ENCODE peak calls at places on chromosomes 11 and 22, in four cellular contexts. K is amniotic epithelial cell, B is AG08396, H is PC-9. G is an unnamed sample.
A peak's percentile ranks its signal among the peaks of the same experiment; 100 is the strongest.

GRCh38 chr22:43053176-43053575 is 36.0 kb downstream of the TTLL1 start:
- DNase-seq in K (no peak), B (no peak), H (no peak), G (no peak)

GRCh38 chr11:103842191-103842590 is 194.2 kb upstream of the DDI1 start:
- DNase-seq in K (no peak), B (no peak), H (no peak), G (no peak)

GRCh38 chr22:49865156-49865555 is 11.5 kb downstream of the ZBED4 start:
- DNase-seq in K (no peak), B (no peak), H (no peak), G (no peak)

GRCh38 chr11:68040121-68040956 is 1.5 kb downstream of the TCIRG1 start:
- DNase-seq in K (peak; percentile 79), B (peak; percentile 74), H (peak; percentile 73), G (peak; percentile 48)

GRCh38 chr11:63698976-63699733 is 17.9 kb downstream of the RTN3 start:
- DNase-seq in K (peak; percentile 46), B (no peak), H (no peak), G (no peak)

GRCh38 chr11:71453021-71453910 is at the start of gene NADSYN1:
- DNase-seq in K (peak; percentile 82), B (peak; percentile 100), H (peak; percentile 92), G (peak; percentile 95)

GRCh38 chr11:8102296-8102915 is 21.4 kb downstream of the TUB start:
- DNase-seq in K (no peak), B (no peak), H (no peak), G (no peak)

GRCh38 chr11:1514349-1515061 is 27.9 kb upstream of the MOB2 start:
- DNase-seq in K (no peak), B (no peak), H (no peak), G (no peak)

GRCh38 chr11:46127150-46127638 is 5.9 kb upstream of the PHF21A start:
- DNase-seq in K (peak; percentile 73), B (peak; percentile 79), H (peak; percentile 81), G (peak; percentile 65)

GRCh38 chr11:108647387-108647700 is 17.5 kb upstream of the DDX10 start:
- DNase-seq in K (no peak), B (no peak), H (no peak), G (no peak)

GRCh38 chr22:19128946-19129727 is 2.0 kb upstream of the TSSK2 start:
- DNase-seq in K (no peak), B (no peak), H (no peak), G (no peak)

GRCh38 chr22:39215430-39216142 is 29.2 kb downstream of the PDGFB start:
- DNase-seq in K (no peak), B (peak; percentile 12), H (no peak), G (no peak)

GRCh38 chr11:70544774-70545625 is 146.7 kb downstream of the CTTN start:
- DNase-seq in K (no peak), B (peak; percentile 82), H (no peak), G (peak; percentile 94)